ENCODE peak calls at places on chromosome 11, in nine cellular contexts. D is GM23338, Z is GM23248, Y is neural progenitor cell, A is HCT116, X is SK-N-SH, L is hepatocyte, R is MM.1S, B is PC-3. P is an unnamed sample.

GRCh38 chr11:11349870-11350325 is 3.2 kb downstream of the CSNK2A3 start:
- DNase-seq in B (peak; percentile 70), D (no peak), X (no peak), L (peak; percentile 52), Z (peak; percentile 63), R (no peak), Y (no peak), A (no peak), P (no peak)

GRCh38 chr11:74024630-74025029 is 15.7 kb upstream of the UCP3 start:
- DNase-seq in A (no peak), R (no peak), Y (no peak), B (peak; percentile 53), Z (peak; percentile 90), D (no peak), L (peak; percentile 54), X (no peak), P (no peak)

GRCh38 chr11:68373810-68374501 is 61.6 kb downstream of the LRP5 start:
- DNase-seq in Y (peak; percentile 22), R (no peak), X (peak; percentile 83), D (no peak), Z (peak; percentile 50), L (peak; percentile 62), A (no peak), B (no peak), P (no peak)

GRCh38 chr11:1645357-1645821 is 15.8 kb downstream of the KRTAP5-5 start:
- DNase-seq in Z (no peak), L (no peak), A (no peak), Y (no peak), D (no peak), X (no peak), R (no peak), B (no peak), P (no peak)

GRCh38 chr11:14119357-14119756 is 156.8 kb downstream of the SPON1 start:
- DNase-seq in R (no peak), X (no peak), D (no peak), L (no peak), B (peak; percentile 17), A (no peak), Y (no peak), Z (peak; percentile 25), P (peak; percentile 8)

GRCh38 chr11:40338739-40339138 is 1120.7 kb downstream of the LRRC4C start:
- DNase-seq in L (no peak), Z (peak; percentile 38), X (no peak), B (peak; percentile 31), R (no peak), Y (no peak), D (peak; percentile 2), A (no peak), P (no peak)

GRCh38 chr11:8963569-8964323 is 496 bp downstream of the TMEM9B start:
- DNase-seq in B (peak; percentile 70), A (peak; percentile 72), R (peak; percentile 82), L (peak; percentile 88), Y (peak; percentile 85), X (peak; percentile 85), D (peak; percentile 92), Z (peak; percentile 85), P (peak; percentile 78)

GRCh38 chr11:65355776-65356393 is 1.3 kb downstream of the TIGD3 start:
- DNase-seq in Z (peak; percentile 82), X (no peak), R (no peak), Y (peak; percentile 56), D (peak; percentile 75), A (no peak), B (no peak), L (no peak), P (no peak)

DNA sequence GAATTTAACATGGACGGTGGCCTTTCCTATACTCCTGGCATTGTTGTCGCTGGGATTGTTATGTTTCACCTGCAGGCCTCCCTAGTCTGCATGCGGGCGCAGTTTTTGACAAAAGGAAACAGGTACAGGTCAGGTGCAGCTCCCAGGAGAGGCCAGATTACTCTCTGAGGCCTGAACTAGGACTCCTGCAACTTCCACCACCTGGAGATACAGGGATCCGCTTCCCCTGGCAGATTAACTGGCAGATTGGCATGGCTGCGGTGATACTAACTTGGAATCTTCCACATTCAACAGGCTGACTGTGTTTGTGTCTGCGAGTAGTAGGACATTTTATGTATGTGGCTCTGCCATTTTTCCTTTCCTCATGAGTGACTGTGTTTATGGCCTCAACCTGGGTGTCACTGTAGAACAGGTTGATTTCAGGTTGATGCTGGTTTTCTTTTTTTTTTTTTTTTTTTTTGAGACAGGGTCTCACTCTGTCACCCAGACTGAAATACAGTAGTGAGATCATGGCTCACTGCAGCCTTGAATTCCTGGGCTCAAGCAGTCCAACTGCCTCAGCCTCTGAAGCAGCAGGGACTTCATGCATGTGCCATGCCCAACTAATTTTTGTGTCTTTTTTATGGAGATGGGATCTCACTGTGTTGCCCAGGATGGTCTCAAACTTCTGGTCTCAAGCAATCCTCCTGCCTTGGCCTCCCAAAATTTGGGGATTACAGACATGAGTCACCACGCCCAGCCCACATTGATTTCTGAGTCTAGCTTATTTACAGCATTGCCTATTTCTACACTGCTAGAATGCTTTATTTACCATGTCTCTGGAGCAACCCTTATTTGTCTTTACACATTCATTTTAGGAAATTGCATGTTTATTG is 1.7 kb upstream of the USP28 start:
- DNase-seq in B (no peak), D (no peak), Z (no peak), Y (no peak), X (no peak), A (no peak), R (no peak), L (no peak), P (peak; percentile 13)
- TF ChIP-seq EZH2phosphoT487 in B (no peak), D (no peak), Z (no peak), Y (no peak), X (no peak), A (no peak), R (no peak), L (no peak), P (no peak)

GRCh38 chr11:133955091-133955846 is 1.5 kb downstream of the IGSF9B start:
- DNase-seq in L (no peak), R (no peak), X (peak; percentile 81), Z (peak; percentile 22), B (no peak), A (no peak), D (peak; percentile 62), Y (peak; percentile 47), P (no peak)
- H2AFZ ChIP-seq in L (no peak overlapping the region), R (no peak overlapping the region), X (no peak overlapping the region), Z (no peak overlapping the region), B (no peak overlapping the region), A (no peak overlapping the region), D (no peak overlapping the region), Y (no peak overlapping the region), P (no peak overlapping the region)

GRCh38 chr11:75574698-75575265 is 12.7 kb downstream of the SERPINH1 start:
- DNase-seq in D (no peak), X (peak; percentile 46), Z (no peak), Y (no peak), R (no peak), L (no peak), A (no peak), B (no peak), P (no peak)

GRCh38 chr11:75568616-75569219 is 6.7 kb downstream of the SERPINH1 start:
- DNase-seq in Z (no peak), R (no peak), Y (no peak), L (no peak), X (no peak), A (no peak), B (no peak), D (no peak), P (no peak)

GRCh38 chr11:75572744-75573143 is 10.7 kb downstream of the SERPINH1 start:
- DNase-seq in R (no peak), X (no peak), B (no peak), Y (no peak), Z (no peak), D (no peak), L (no peak), A (no peak), P (no peak)

GRCh38 chr11:75570559-75571139 is 8.6 kb downstream of the SERPINH1 start:
- DNase-seq in A (no peak), Z (no peak), D (no peak), L (no peak), R (no peak), Y (no peak), B (no peak), X (no peak), P (no peak)

GRCh38 chr11:75571625-75572024 is 9.6 kb downstream of the SERPINH1 start:
- DNase-seq in R (no peak), Y (no peak), Z (no peak), X (no peak), A (no peak), L (no peak), B (no peak), D (no peak), P (no peak)
- H3K27ac ChIP-seq in R (no peak overlapping the region), Y (no peak overlapping the region), Z (peak overlapping the region; percentile 6), X (no peak overlapping the region), A (no peak overlapping the region), L (no peak overlapping the region), B (no peak overlapping the region), D (no peak overlapping the region), P (no peak overlapping the region)

DNA sequence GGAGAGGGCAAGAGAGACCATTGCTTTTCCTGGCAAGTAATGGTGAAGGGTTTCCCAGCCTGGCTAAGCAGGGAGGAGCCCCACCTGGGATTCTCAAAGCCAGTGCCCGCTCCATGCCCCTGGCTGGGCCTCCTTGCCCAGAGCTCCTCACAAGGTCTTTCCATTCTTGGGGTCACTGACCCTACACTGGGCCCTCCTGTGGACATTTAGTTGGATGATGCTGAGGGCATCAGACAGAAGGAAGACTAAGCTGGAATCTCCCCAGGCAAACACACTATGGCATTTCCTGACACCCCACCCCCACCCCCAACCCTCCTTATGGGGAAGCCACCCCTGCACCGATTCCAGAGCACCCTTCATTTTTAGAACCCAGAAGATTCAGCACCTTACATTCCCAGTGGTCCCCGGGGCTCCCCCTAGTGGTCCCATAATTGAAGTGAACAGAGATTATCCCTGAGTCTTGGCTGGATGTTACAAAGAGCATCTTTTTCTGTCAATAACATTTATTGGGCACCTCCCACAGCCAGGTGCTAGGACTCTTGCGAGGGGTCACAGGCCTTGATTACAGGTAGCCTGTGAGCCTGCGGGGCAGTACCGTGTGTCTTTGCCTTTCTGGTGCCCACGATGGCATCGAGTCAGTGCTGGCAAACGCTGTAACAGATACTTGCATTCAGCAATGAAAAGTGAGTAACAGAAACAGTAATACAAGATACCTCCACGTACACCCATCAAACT is 548.5 kb downstream of the BUD13 start:
- DNase-seq in D (peak; percentile 80), L (peak; percentile 64), A (peak; percentile 6), Z (peak; percentile 55), B (peak; percentile 51), X (peak; percentile 63), Y (peak; percentile 63), R (peak; percentile 42), P (peak; percentile 45)
- TF ChIP-seq EZH2phosphoT487 in D (no peak), L (no peak), A (no peak), Z (no peak), B (no peak), X (no peak), Y (no peak), R (no peak), P (no peak)

GRCh38 chr11:26675233-26675928 is 46.5 kb downstream of the SLC5A12 start:
- DNase-seq in Z (no peak), L (no peak), D (no peak), B (no peak), X (no peak), A (no peak), R (peak; percentile 50), Y (no peak), P (no peak)
- H2AFZ ChIP-seq in Z (no peak overlapping the region), L (no peak overlapping the region), D (no peak overlapping the region), B (no peak overlapping the region), X (no peak overlapping the region), A (no peak overlapping the region), R (peak overlapping the region; percentile 71), Y (no peak overlapping the region), P (no peak overlapping the region)

DNA sequence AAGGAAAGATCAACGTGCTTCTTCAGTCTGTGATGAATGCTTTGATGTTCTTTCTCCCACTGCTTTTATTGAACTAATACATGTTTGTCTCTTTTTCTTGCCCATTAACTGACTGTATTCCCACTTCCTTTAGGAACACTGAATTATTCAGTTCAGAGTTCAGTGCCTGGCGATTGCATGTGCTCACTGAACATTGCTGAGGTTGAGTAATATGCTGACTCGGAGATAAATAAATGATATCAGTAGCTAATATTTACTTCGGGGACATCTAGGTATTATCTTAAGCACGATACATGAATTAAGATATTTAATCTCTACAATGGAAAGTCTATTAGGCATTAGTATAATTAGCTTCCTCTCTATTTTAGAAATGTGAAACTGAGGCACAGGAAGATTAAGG is 102.2 kb upstream of the OR5AK2 start:
- DNase-seq in Y (no peak), L (no peak), B (no peak), Z (no peak), A (no peak), D (no peak), R (no peak), X (no peak), P (no peak)
- H3K27ac ChIP-seq in Y (no peak overlapping the region), L (peak overlapping the region; percentile 63), B (no peak overlapping the region), Z (no peak overlapping the region), A (no peak overlapping the region), D (no peak overlapping the region), R (no peak overlapping the region), X (no peak overlapping the region), P (no peak overlapping the region)

P was measured in OCI-LY7.